ENCODE peak calls at places on chromosomes 1 and 21, in eight cellular contexts. O, C, V, T, N, H, L and M are unnamed samples.

GRCh38 chr21:14554948-14555347 is 8.8 kb upstream of the SAMSN1 start:
- ATAC-seq in T (no peak), H (no peak), C (no peak), O (no peak), V (peak), L (no peak), N (no peak), M (no peak)

GRCh38 chr1:17725084-17725718 is 29.9 kb upstream of the ACTL8 start:
- ATAC-seq in N (no peak), O (no peak), C (no peak), L (no peak), H (peak), T (no peak), V (no peak), M (no peak)

GRCh38 chr1:99672500-99673213 is 26.7 kb downstream of the PALMD start:
- ATAC-seq in V (no peak), H (no peak), C (peak), N (peak), L (peak), O (peak), T (no peak), M (no peak)

GRCh38 chr1:32071758-32072621 is 749 bp upstream of the TMEM39B start:
- ATAC-seq in O (no peak), T (no peak), L (no peak), V (no peak), N (no peak), H (no peak), C (peak), M (no peak)

GRCh38 chr1:114113801-114114750 is 39.6 kb downstream of the SYT6 start:
- ATAC-seq in C (no peak), T (no peak), O (peak), V (no peak), H (peak), N (peak), L (peak), M (peak)

GRCh38 chr1:53511323-53511932 is 52.2 kb downstream of the DMRTB1 start:
- ATAC-seq in O (peak), C (peak), N (peak), L (no peak), V (no peak), T (no peak), H (no peak), M (no peak)

GRCh38 chr1:152623203-152623844 is 421 bp upstream of the LCE3A start:
- ATAC-seq in L (peak), O (no peak), C (peak), T (peak), H (peak), N (no peak), V (peak), M (no peak)

GRCh38 chr21:46357684-46358425 is 33.9 kb downstream of the PCNT start:
- ATAC-seq in V (no peak), C (no peak), O (no peak), H (no peak), T (no peak), L (no peak), N (no peak), M (no peak)

GRCh38 chr1:11979453-11979817 is 809 bp upstream of the MFN2 start:
- ATAC-seq in C (peak), O (no peak), T (peak), H (peak), V (no peak), L (peak), N (peak), M (peak)

GRCh38 chr21:43352568-43353281 is 74.2 kb downstream of the SIK1 start:
- ATAC-seq in L (no peak), C (peak), H (peak), N (no peak), V (peak), O (no peak), T (no peak), M (peak)

GRCh38 chr1:63112155-63112914 is 210.0 kb upstream of the FOXD3 start:
- ATAC-seq in O (no peak), H (no peak), L (no peak), T (peak), C (peak), V (peak), N (no peak), M (no peak)

GRCh38 chr1:174637487-174637886 is 189.7 kb downstream of the GPR52 start:
- ATAC-seq in C (no peak), O (no peak), T (no peak), H (no peak), L (no peak), N (no peak), V (no peak), M (no peak)